ENCODE peak calls at places on chromosomes 13 and 19, in five cellular contexts. K is AG09309; D is naive B cell; Y is tibial nerve; Z is naive thymus-derived CD8-positive, alpha-beta T cell. A is an unnamed sample.

GRCh38 chr13:43737524-43737923 is 49.2 kb downstream of the ENOX1 start:
- DNase-seq in Z (no peak), Y (no peak), D (no peak), K (no peak), A (no peak)

GRCh38 chr19:51018745-51019543 is 565 bp downstream of the KLK10 start:
- DNase-seq in D (no peak), K (no peak), Z (no peak), Y (no peak), A (no peak)

GRCh38 chr19:57302020-57302465 is 18.2 kb upstream of the ZNF543 start:
- DNase-seq in D (no peak), Z (no peak), K (peak), Y (no peak), A (no peak)

GRCh38 chr13:37869506-37869755 is 141 bp downstream of the TRPC4 start:
- DNase-seq in Y (no peak), D (no peak), Z (no peak), K (no peak), A (no peak)

GRCh38 chr19:12200020-12200419 is 37.1 kb downstream of the ZNF136 start:
- DNase-seq in D (no peak), Y (no peak), K (no peak), Z (no peak), A (no peak)

GRCh38 chr13:73985789-73986188 is 148.4 kb downstream of the KLF12 start:
- DNase-seq in D (no peak), K (no peak), Y (no peak), Z (no peak), A (no peak)

GRCh38 chr19:49818691-49819331 is 722 bp downstream of the MED25 start:
- DNase-seq in Y (no peak), D (no peak), K (no peak), Z (no peak), A (no peak)

GRCh38 chr19:54430306-54431254 is 15.3 kb downstream of the TTYH1 start:
- DNase-seq in Y (no peak), K (no peak), D (peak), Z (peak), A (peak)

GRCh38 chr13:65679240-65679639 is 1550.9 kb downstream of the PCDH9 start:
- DNase-seq in K (no peak), Y (no peak), Z (no peak), D (no peak), A (no peak)

GRCh38 chr19:46659151-46660007 is 1.6 kb downstream of the DACT3 start:
- DNase-seq in D (no peak), Z (no peak), Y (peak), K (no peak), A (peak)

GRCh38 chr19:6056282-6056741 is 54.0 kb downstream of the RFX2 start:
- DNase-seq in K (no peak), Y (no peak), Z (no peak), D (no peak), A (no peak)

GRCh38 chr13:65787087-65787486 is 1443.0 kb downstream of the PCDH9 start:
- DNase-seq in K (no peak), Y (no peak), Z (no peak), D (no peak), A (no peak)

GRCh38 chr19:39237200-39238184 is 7.3 kb downstream of the IFNL3 start:
- DNase-seq in K (no peak), D (peak), Y (no peak), Z (peak), A (peak)

GRCh38 chr13:97224544-97225324 is 2.6 kb downstream of the MBNL2 start:
- DNase-seq in K (no peak), D (no peak), Y (peak), Z (no peak), A (peak)

GRCh38 chr19:50794074-50794777 is 4.0 kb downstream of the ACP4 start:
- DNase-seq in Z (no peak), D (no peak), K (no peak), Y (no peak), A (peak)

GRCh38 chr19:32350492-32350891 is 5.1 kb downstream of the ZNF507 start:
- DNase-seq in D (no peak), K (no peak), Y (no peak), Z (no peak), A (no peak)

GRCh38 chr19:40519352-40520322 is 52.8 kb downstream of the SPTBN4 start:
- DNase-seq in Y (no peak), Z (no peak), K (no peak), D (no peak), A (no peak)

GRCh38 chr19:8609210-8610040 is 1.1 kb downstream of the ADAMTS10 start:
- DNase-seq in K (no peak), Z (no peak), D (no peak), Y (no peak), A (no peak)

GRCh38 chr13:106530209-106530906 is 5.1 kb downstream of the EFNB2 start:
- DNase-seq in K (no peak), Z (no peak), D (no peak), Y (no peak), A (no peak)

GRCh38 chr13:32881074-32881791 is 135.0 kb upstream of the KL start:
- DNase-seq in Z (no peak), K (peak), Y (no peak), D (no peak), A (peak)

GRCh38 chr19:2867025-2867991 is at the start of gene ZNF556:
- DNase-seq in Z (no peak), K (no peak), D (no peak), Y (peak), A (peak)

GRCh38 chr19:512548-513365 is 5.5 kb downstream of the TPGS1 start:
- DNase-seq in Y (no peak), Z (no peak), D (no peak), K (no peak), A (no peak)

GRCh38 chr13:34772881-34773280 is 169.2 kb upstream of the NBEA start:
- DNase-seq in Z (no peak), K (no peak), D (no peak), Y (no peak), A (no peak)

GRCh38 chr19:40718774-40719391 is 2.0 kb downstream of the ITPKC start:
- DNase-seq in D (no peak), Z (no peak), Y (peak), K (no peak), A (peak)

GRCh38 chr13:51966186-51966585 is 45.1 kb downstream of the ATP7B start:
- DNase-seq in Z (no peak), Y (no peak), D (no peak), K (no peak), A (no peak)

GRCh38 chr13:30859326-30859725 is 46.7 kb upstream of the MEDAG start:
- DNase-seq in K (no peak), Z (no peak), D (no peak), Y (no peak), A (no peak)

GRCh38 chr13:104414771-104415170 is 1348.6 kb upstream of the SLC10A2 start:
- DNase-seq in Y (no peak), K (no peak), Z (no peak), D (no peak), A (no peak)